ENCODE peak calls at places on chromosomes 1 and 21, in ten cellular contexts. F is glutamatergic neuron, D is lower lobe of right lung, V is brain microvascular endothelial cell, M is BJ, S is BE2C, R is ovary, I is endodermal cell, Z is B cell, X is GM10248. Y is an unnamed sample.

GRCh38 chr1:155324717-155325595 is 4.3 kb downstream of the RUSC1 start:
- DNase-seq in I (peak; percentile 94), S (peak; percentile 64), V (peak; percentile 36), X (peak; percentile 53), Z (peak; percentile 57), F (peak; percentile 66), M (no peak), R (peak; percentile 78), D (peak; percentile 79), Y (peak; percentile 64)

GRCh38 chr1:42142894-42143675 is 10.1 kb upstream of the GUCA2B start:
- DNase-seq in S (no peak), Z (no peak), I (peak; percentile 37), D (peak; percentile 48), M (no peak), X (no peak), V (no peak), F (no peak), R (no peak), Y (peak; percentile 18)

GRCh38 chr1:145872421-145872891 is 13.2 kb downstream of the ANKRD35 start:
- DNase-seq in X (no peak), V (no peak), S (no peak), D (no peak), F (peak; percentile 22), I (peak; percentile 82), Z (no peak), R (peak; percentile 61), M (no peak), Y (no peak)

GRCh38 chr21:25607812-25608737 is 794 bp upstream of the MRPL39 start:
- DNase-seq in F (peak; percentile 84), I (peak; percentile 90), V (peak; percentile 78), D (peak; percentile 83), Z (peak; percentile 68), S (peak; percentile 81), M (peak; percentile 10), X (peak; percentile 80), R (peak; percentile 83), Y (peak; percentile 83)

GRCh38 chr1:25117233-25117823 is 115.0 kb downstream of the SYF2 start:
- DNase-seq in X (no peak), Z (no peak), M (no peak), R (no peak), V (no peak), I (peak; percentile 88), S (peak; percentile 14), F (no peak), D (no peak), Y (no peak)

GRCh38 chr1:152347116-152347728 is 12.6 kb downstream of the FLG2 start:
- DNase-seq in I (peak; percentile 65), X (peak; percentile 22), V (peak; percentile 60), Z (no peak), S (peak; percentile 51), R (no peak), D (no peak), M (peak; percentile 17), F (peak; percentile 27), Y (peak; percentile 20)

GRCh38 chr1:173112129-173112528 is 61.4 kb upstream of the TNFSF18 start:
- DNase-seq in D (no peak), I (no peak), F (no peak), Z (peak; percentile 10), R (no peak), V (no peak), X (peak; percentile 22), S (no peak), M (no peak), Y (peak; percentile 13)

GRCh38 chr1:163459539-163459938 is 137.8 kb downstream of the NUF2 start:
- DNase-seq in D (no peak), V (no peak), S (no peak), R (no peak), X (no peak), Z (no peak), F (no peak), I (no peak), M (no peak), Y (no peak)

GRCh38 chr1:203351037-203351625 is at the start of gene FMOD:
- DNase-seq in I (peak; percentile 78), X (peak; percentile 41), D (no peak), M (no peak), F (no peak), S (no peak), Z (no peak), R (peak; percentile 86), V (no peak), Y (no peak)
- TF ChIP-seq CTCF in I (peak; percentile 63), X (peak; percentile 27), D (no peak), M (no peak), F (no peak), S (peak; percentile 29), Z (no peak), R (no peak), V (peak; percentile 22), Y (no peak)

DNA sequence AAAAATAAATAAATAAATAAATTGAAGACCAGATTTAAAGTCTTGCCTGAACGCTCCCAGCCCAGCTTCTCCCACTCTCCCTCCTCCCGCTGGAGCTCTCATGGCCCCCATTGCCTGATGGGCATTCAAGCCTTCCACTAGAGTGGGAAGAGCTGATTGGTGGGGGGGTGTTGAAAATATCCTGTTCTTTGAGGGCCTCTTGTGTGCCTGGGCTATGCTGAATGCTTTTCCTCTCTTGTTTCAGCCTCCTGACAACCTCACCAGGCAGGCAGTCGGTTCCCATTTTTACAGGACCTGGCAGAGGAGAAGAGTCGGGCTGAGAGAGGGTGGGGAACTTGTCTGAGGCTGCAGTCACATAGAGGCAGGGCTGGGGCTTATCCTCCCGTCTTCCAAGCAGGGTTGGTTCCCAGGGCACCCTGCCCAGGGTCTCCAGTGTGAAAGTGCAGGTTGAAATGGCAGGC is 59.2 kb upstream of the SSBP3 start:
- DNase-seq in V (no peak), R (peak; percentile 35), I (no peak), Z (no peak), M (no peak), S (no peak), F (no peak), D (no peak), X (no peak), Y (no peak)
- TF ChIP-seq CTCF in V (no peak), R (no peak), I (no peak), Z (no peak), M (no peak), S (no peak), F (no peak), D (no peak), X (no peak), Y (no peak)

GRCh38 chr1:208418667-208419066 is 174.5 kb upstream of the PLXNA2 start:
- DNase-seq in V (no peak), S (no peak), M (no peak), R (no peak), F (no peak), D (no peak), Z (no peak), X (no peak), I (no peak), Y (no peak)

GRCh38 chr1:208423522-208423921 is 179.3 kb upstream of the PLXNA2 start:
- DNase-seq in R (no peak), M (no peak), Z (no peak), I (no peak), S (no peak), F (no peak), D (no peak), X (no peak), V (no peak), Y (no peak)

GRCh38 chr1:208420696-208421095 is 176.5 kb upstream of the PLXNA2 start:
- DNase-seq in F (no peak), V (no peak), I (no peak), S (no peak), R (no peak), M (no peak), X (no peak), D (no peak), Z (no peak), Y (no peak)

GRCh38 chr1:208421511-208421910 is 177.3 kb upstream of the PLXNA2 start:
- DNase-seq in S (no peak), D (no peak), Z (no peak), X (no peak), R (no peak), F (no peak), M (no peak), I (no peak), V (no peak), Y (no peak)

GRCh38 chr1:208420021-208420420 is 175.8 kb upstream of the PLXNA2 start:
- DNase-seq in S (no peak), R (no peak), M (no peak), X (no peak), V (no peak), Z (no peak), F (no peak), D (no peak), I (no peak), Y (no peak)
- TF ChIP-seq CTCF in S (peak; percentile 5), R (no peak), M (no peak), X (no peak), V (no peak), Z (no peak), F (no peak), D (no peak), I (peak; percentile 47), Y (no peak)

GRCh38 chr1:23178931-23179330 is 10.3 kb upstream of the LUZP1 start:
- DNase-seq in X (no peak), V (peak; percentile 54), Z (no peak), M (no peak), D (no peak), S (no peak), R (no peak), F (no peak), I (no peak), Y (peak; percentile 53)
- TF ChIP-seq CTCF in X (no peak), V (peak; percentile 58), Z (peak; percentile 44), M (peak; percentile 22), D (peak; percentile 31), S (peak; percentile 26), R (no peak), F (peak; percentile 49), I (peak; percentile 53), Y (peak; percentile 19)

DNA sequence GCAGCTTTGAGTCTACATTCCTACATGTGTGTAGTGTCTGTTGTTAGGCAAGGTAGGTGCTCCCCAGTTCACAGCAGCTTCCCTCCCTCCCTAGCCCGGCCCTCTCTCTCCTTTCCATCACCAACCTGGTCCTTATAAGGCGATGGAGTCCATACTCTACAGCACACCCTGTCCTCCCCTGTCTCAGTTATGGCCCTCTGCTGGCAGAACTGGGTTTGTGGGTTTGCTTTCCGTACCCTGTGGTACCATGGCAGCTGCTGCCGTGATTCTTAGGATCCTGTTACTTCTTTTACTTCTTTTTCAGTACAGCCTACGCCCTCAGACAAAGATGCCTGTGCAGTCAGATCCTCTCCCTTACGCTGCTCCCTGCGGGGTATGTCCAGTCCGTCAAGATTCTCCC is 31.7 kb downstream of the AK5 start:
- DNase-seq in F (no peak), V (no peak), M (no peak), R (no peak), I (peak; percentile 81), D (no peak), Z (no peak), X (no peak), S (peak; percentile 12), Y (no peak)
- TF ChIP-seq CTCF in F (no peak), V (peak; percentile 73), M (peak; percentile 39), R (no peak), I (peak; percentile 77), D (peak; percentile 13), Z (no peak), X (no peak), S (peak; percentile 45), Y (peak; percentile 28)

DNA sequence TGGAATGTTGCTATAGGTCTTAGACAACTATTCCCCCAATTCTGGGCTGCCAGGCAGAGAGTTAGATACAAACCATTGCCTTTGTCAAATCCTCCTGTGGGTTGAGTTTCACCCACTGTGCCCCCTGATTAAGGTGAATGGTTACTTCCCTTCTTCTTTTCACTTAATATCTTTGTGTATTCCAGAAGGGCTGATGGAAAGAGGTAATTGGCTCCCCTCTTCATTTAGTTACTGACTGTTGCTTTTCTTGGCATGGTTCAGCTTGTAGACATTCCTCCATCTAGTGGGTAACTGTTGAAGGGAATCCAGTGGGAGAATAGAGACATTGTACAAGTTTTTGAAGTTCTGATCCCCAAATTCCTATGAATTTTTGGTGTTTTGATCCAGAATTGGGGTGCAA is 43.8 kb upstream of the MACF1 start:
- DNase-seq in X (no peak), I (no peak), F (no peak), Z (no peak), D (no peak), R (no peak), M (no peak), S (no peak), V (no peak), Y (no peak)
- TF ChIP-seq CTCF in X (no peak), I (no peak), F (no peak), Z (no peak), D (peak; percentile 8), R (no peak), M (peak; percentile 32), S (no peak), V (no peak), Y (no peak)